ENCODE peak calls at places on chromosome 10, in eight cellular contexts. One of them, this sample, is unnamed.

GRCh38 chr10:49139866-49140195 is 6.0 kb upstream of the FAM170B start:
- DNase-seq in PC-9: peak; percentile 50
- DNase-seq in GM23338: no peak
- DNase-seq in PC-3: peak; percentile 95
- DNase-seq in astrocyte: peak; percentile 96
- DNase-seq in A549: peak; percentile 68
- DNase-seq in IMR-90: peak; percentile 99
- DNase-seq in mesenchymal stem cell: peak; percentile 93
- DNase-seq in this sample: no peak

GRCh38 chr10:48238826-48239520 is 35.5 kb downstream of the FRMPD2 start:
- DNase-seq in PC-3: no peak
- DNase-seq in mesenchymal stem cell: no peak
- DNase-seq in astrocyte: no peak
- DNase-seq in PC-9: no peak
- DNase-seq in GM23338: no peak
- DNase-seq in A549: no peak
- DNase-seq in IMR-90: no peak
- DNase-seq in this sample: no peak

GRCh38 chr10:87771871-87772500 is 46.0 kb downstream of the ATAD1 start:
- DNase-seq in IMR-90: peak; percentile 20
- DNase-seq in A549: peak; percentile 21
- DNase-seq in mesenchymal stem cell: peak; percentile 52
- DNase-seq in PC-9: no peak
- DNase-seq in astrocyte: no peak
- DNase-seq in PC-3: peak; percentile 59
- DNase-seq in GM23338: peak; percentile 69
- DNase-seq in this sample: peak; percentile 44

GRCh38 chr10:43818687-43819086 is 170.0 kb upstream of the ZNF32 start:
- DNase-seq in GM23338: no peak
- DNase-seq in PC-3: no peak
- DNase-seq in PC-9: no peak
- DNase-seq in astrocyte: no peak
- DNase-seq in mesenchymal stem cell: no peak
- DNase-seq in IMR-90: no peak
- DNase-seq in A549: no peak
- DNase-seq in this sample: no peak

GRCh38 chr10:62076872-62077271 is 175.4 kb downstream of the ARID5B start:
- DNase-seq in A549: peak; percentile 69
- DNase-seq in mesenchymal stem cell: peak; percentile 70
- DNase-seq in IMR-90: peak; percentile 91
- DNase-seq in astrocyte: peak; percentile 89
- DNase-seq in PC-9: peak; percentile 98
- DNase-seq in PC-3: peak; percentile 100
- DNase-seq in GM23338: no peak
- DNase-seq in this sample: no peak

GRCh38 chr10:131082991-131083465 is 228.5 kb downstream of the TCERG1L start:
- DNase-seq in PC-9: no peak
- DNase-seq in A549: no peak
- DNase-seq in mesenchymal stem cell: no peak
- DNase-seq in IMR-90: no peak
- DNase-seq in PC-3: no peak
- DNase-seq in astrocyte: no peak
- DNase-seq in GM23338: no peak
- DNase-seq in this sample: no peak

GRCh38 chr10:106716375-106716774 is 448.1 kb downstream of the SORCS1 start:
- DNase-seq in A549: no peak
- DNase-seq in PC-3: no peak
- DNase-seq in astrocyte: no peak
- DNase-seq in GM23338: no peak
- DNase-seq in mesenchymal stem cell: no peak
- DNase-seq in IMR-90: no peak
- DNase-seq in PC-9: no peak
- DNase-seq in this sample: no peak

GRCh38 chr10:113019692-113020424 is 69.8 kb downstream of the TCF7L2 start:
- DNase-seq in astrocyte: no peak
- DNase-seq in GM23338: no peak
- DNase-seq in A549: no peak
- DNase-seq in IMR-90: no peak
- DNase-seq in PC-3: no peak
- DNase-seq in PC-9: no peak
- DNase-seq in mesenchymal stem cell: no peak
- DNase-seq in this sample: no peak

GRCh38 chr10:63077800-63078199 is 55.3 kb upstream of the NRBF2 start:
- DNase-seq in astrocyte: no peak
- DNase-seq in GM23338: no peak
- DNase-seq in mesenchymal stem cell: no peak
- DNase-seq in PC-9: no peak
- DNase-seq in A549: no peak
- DNase-seq in IMR-90: no peak
- DNase-seq in PC-3: no peak
- DNase-seq in this sample: no peak

GRCh38 chr10:17737021-17737965 is 14.7 kb upstream of the TMEM236 start:
- DNase-seq in astrocyte: peak; percentile 22
- DNase-seq in IMR-90: peak; percentile 55
- DNase-seq in A549: peak; percentile 36
- DNase-seq in PC-9: no peak
- DNase-seq in mesenchymal stem cell: peak; percentile 33
- DNase-seq in PC-3: peak; percentile 44
- DNase-seq in GM23338: peak; percentile 71
- DNase-seq in this sample: peak; percentile 43

GRCh38 chr10:29132821-29133156 is 156.1 kb upstream of the LYZL1 start:
- DNase-seq in PC-9: no peak
- DNase-seq in GM23338: no peak
- DNase-seq in A549: no peak
- DNase-seq in astrocyte: no peak
- DNase-seq in mesenchymal stem cell: no peak
- DNase-seq in PC-3: no peak
- DNase-seq in IMR-90: no peak
- DNase-seq in this sample: no peak

GRCh38 chr10:46552526-46553237 is 3.8 kb downstream of the GPRIN2 start:
- DNase-seq in A549: no peak
- DNase-seq in mesenchymal stem cell: no peak
- DNase-seq in PC-9: no peak
- DNase-seq in astrocyte: no peak
- DNase-seq in PC-3: no peak
- DNase-seq in IMR-90: no peak
- DNase-seq in GM23338: no peak
- DNase-seq in this sample: no peak

GRCh38 chr10:34139559-34139958 is 675.5 kb downstream of the PARD3 start:
- DNase-seq in A549: no peak
- DNase-seq in PC-3: peak; percentile 42
- DNase-seq in IMR-90: peak; percentile 58
- DNase-seq in mesenchymal stem cell: peak; percentile 89
- DNase-seq in PC-9: no peak
- DNase-seq in GM23338: no peak
- DNase-seq in astrocyte: peak; percentile 31
- DNase-seq in this sample: no peak

GRCh38 chr10:127889605-127890195 is 3.0 kb downstream of the CLRN3 start:
- DNase-seq in astrocyte: peak; percentile 72
- DNase-seq in A549: no peak
- DNase-seq in PC-3: peak; percentile 68
- DNase-seq in GM23338: no peak
- DNase-seq in mesenchymal stem cell: peak; percentile 75
- DNase-seq in PC-9: peak; percentile 51
- DNase-seq in IMR-90: peak; percentile 10
- DNase-seq in this sample: no peak

GRCh38 chr10:111102381-111102973 is 25.6 kb downstream of the ADRA2A start:
- DNase-seq in PC-3: no peak
- DNase-seq in mesenchymal stem cell: no peak
- DNase-seq in astrocyte: no peak
- DNase-seq in PC-9: no peak
- DNase-seq in GM23338: no peak
- DNase-seq in A549: no peak
- DNase-seq in IMR-90: no peak
- DNase-seq in this sample: no peak

GRCh38 chr10:128103229-128103714 is 23.0 kb downstream of the MKI67 start:
- DNase-seq in A549: no peak
- DNase-seq in mesenchymal stem cell: no peak
- DNase-seq in GM23338: no peak
- DNase-seq in astrocyte: no peak
- DNase-seq in IMR-90: no peak
- DNase-seq in PC-9: no peak
- DNase-seq in PC-3: no peak
- DNase-seq in this sample: no peak

GRCh38 chr10:96670786-96671185 is 49.5 kb downstream of the PIK3AP1 start:
- DNase-seq in A549: no peak
- DNase-seq in PC-9: peak; percentile 39
- DNase-seq in mesenchymal stem cell: no peak
- DNase-seq in IMR-90: peak; percentile 33
- DNase-seq in PC-3: peak; percentile 21
- DNase-seq in GM23338: no peak
- DNase-seq in astrocyte: peak; percentile 50
- DNase-seq in this sample: peak; percentile 32

GRCh38 chr10:100537475-100537874 is 1.7 kb downstream of the HIF1AN start:
- DNase-seq in PC-3: no peak
- DNase-seq in astrocyte: no peak
- DNase-seq in mesenchymal stem cell: no peak
- DNase-seq in PC-9: no peak
- DNase-seq in IMR-90: no peak
- DNase-seq in GM23338: no peak
- DNase-seq in A549: no peak
- DNase-seq in this sample: no peak
- H3K4me2 ChIP-seq in PC-3: peak overlapping the region; percentile 83
- H3K4me2 ChIP-seq in astrocyte: peak overlapping the region; percentile 97
- H3K4me2 ChIP-seq in mesenchymal stem cell: peak overlapping the region; percentile 25
- H3K4me2 ChIP-seq in PC-9: peak overlapping the region; percentile 90
- H3K4me2 ChIP-seq in IMR-90: no peak overlapping the region
- H3K4me2 ChIP-seq in GM23338: no peak overlapping the region
- H3K4me2 ChIP-seq in A549: peak overlapping the region; percentile 96
- H3K4me2 ChIP-seq in this sample: peak overlapping the region; percentile 85

DNA sequence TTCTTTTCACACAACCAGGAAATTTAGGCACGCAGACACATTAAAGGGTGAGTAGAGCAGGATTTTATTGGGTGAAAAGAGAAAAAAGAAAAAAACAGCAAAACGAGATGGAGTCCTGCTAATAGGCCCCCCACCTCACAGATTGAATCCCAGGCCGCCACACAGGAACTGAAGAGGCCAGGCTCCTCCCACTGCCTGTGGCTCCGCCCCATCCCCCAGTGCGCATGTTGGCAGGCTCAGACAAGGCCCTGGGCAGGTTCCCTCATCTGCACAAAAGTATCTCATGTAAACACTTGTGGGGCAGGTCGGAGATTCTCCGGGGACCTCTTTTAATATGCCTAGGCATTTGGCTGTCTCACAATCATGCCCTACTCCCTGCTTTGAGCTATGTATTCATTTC is 76.1 kb upstream of the KIF5B start:
- DNase-seq in IMR-90: no peak
- DNase-seq in mesenchymal stem cell: no peak
- DNase-seq in GM23338: peak; percentile 62
- DNase-seq in PC-9: no peak
- DNase-seq in astrocyte: no peak
- DNase-seq in A549: no peak
- DNase-seq in PC-3: no peak
- DNase-seq in this sample: no peak
- H3K4me2 ChIP-seq in IMR-90: no peak overlapping the region
- H3K4me2 ChIP-seq in mesenchymal stem cell: no peak overlapping the region
- H3K4me2 ChIP-seq in GM23338: no peak overlapping the region
- H3K4me2 ChIP-seq in PC-9: no peak overlapping the region
- H3K4me2 ChIP-seq in astrocyte: no peak overlapping the region
- H3K4me2 ChIP-seq in A549: no peak overlapping the region
- H3K4me2 ChIP-seq in PC-3: no peak overlapping the region
- H3K4me2 ChIP-seq in this sample: no peak overlapping the region

GRCh38 chr10:119893845-119894427 is 1.4 kb downstream of the SEC23IP start:
- DNase-seq in PC-3: no peak
- DNase-seq in PC-9: no peak
- DNase-seq in GM23338: no peak
- DNase-seq in IMR-90: no peak
- DNase-seq in A549: no peak
- DNase-seq in mesenchymal stem cell: no peak
- DNase-seq in astrocyte: no peak
- DNase-seq in this sample: no peak

GRCh38 chr10:119898577-119898976 is 6.0 kb downstream of the SEC23IP start:
- DNase-seq in PC-3: no peak
- DNase-seq in PC-9: no peak
- DNase-seq in A549: no peak
- DNase-seq in astrocyte: no peak
- DNase-seq in mesenchymal stem cell: no peak
- DNase-seq in IMR-90: no peak
- DNase-seq in GM23338: no peak
- DNase-seq in this sample: no peak

GRCh38 chr10:119896061-119896655 is 3.6 kb downstream of the SEC23IP start:
- DNase-seq in astrocyte: peak; percentile 85
- DNase-seq in GM23338: no peak
- DNase-seq in PC-9: no peak
- DNase-seq in mesenchymal stem cell: peak; percentile 66
- DNase-seq in IMR-90: peak; percentile 95
- DNase-seq in PC-3: peak; percentile 87
- DNase-seq in A549: no peak
- DNase-seq in this sample: no peak

GRCh38 chr10:119897366-119897765 is 4.8 kb downstream of the SEC23IP start:
- DNase-seq in GM23338: no peak
- DNase-seq in PC-3: no peak
- DNase-seq in IMR-90: no peak
- DNase-seq in PC-9: no peak
- DNase-seq in astrocyte: no peak
- DNase-seq in A549: no peak
- DNase-seq in mesenchymal stem cell: no peak
- DNase-seq in this sample: no peak

GRCh38 chr10:119896937-119897336 is 4.4 kb downstream of the SEC23IP start:
- DNase-seq in GM23338: no peak
- DNase-seq in PC-3: peak; percentile 23
- DNase-seq in mesenchymal stem cell: peak; percentile 66
- DNase-seq in astrocyte: no peak
- DNase-seq in IMR-90: no peak
- DNase-seq in A549: no peak
- DNase-seq in PC-9: no peak
- DNase-seq in this sample: no peak
- H3K4me2 ChIP-seq in GM23338: no peak overlapping the region
- H3K4me2 ChIP-seq in PC-3: peak overlapping the region; percentile 98
- H3K4me2 ChIP-seq in mesenchymal stem cell: no peak overlapping the region
- H3K4me2 ChIP-seq in astrocyte: peak overlapping the region; percentile 69
- H3K4me2 ChIP-seq in IMR-90: peak overlapping the region; percentile 27
- H3K4me2 ChIP-seq in A549: peak overlapping the region; percentile 59
- H3K4me2 ChIP-seq in PC-9: no peak overlapping the region
- H3K4me2 ChIP-seq in this sample: no peak overlapping the region

DNA sequence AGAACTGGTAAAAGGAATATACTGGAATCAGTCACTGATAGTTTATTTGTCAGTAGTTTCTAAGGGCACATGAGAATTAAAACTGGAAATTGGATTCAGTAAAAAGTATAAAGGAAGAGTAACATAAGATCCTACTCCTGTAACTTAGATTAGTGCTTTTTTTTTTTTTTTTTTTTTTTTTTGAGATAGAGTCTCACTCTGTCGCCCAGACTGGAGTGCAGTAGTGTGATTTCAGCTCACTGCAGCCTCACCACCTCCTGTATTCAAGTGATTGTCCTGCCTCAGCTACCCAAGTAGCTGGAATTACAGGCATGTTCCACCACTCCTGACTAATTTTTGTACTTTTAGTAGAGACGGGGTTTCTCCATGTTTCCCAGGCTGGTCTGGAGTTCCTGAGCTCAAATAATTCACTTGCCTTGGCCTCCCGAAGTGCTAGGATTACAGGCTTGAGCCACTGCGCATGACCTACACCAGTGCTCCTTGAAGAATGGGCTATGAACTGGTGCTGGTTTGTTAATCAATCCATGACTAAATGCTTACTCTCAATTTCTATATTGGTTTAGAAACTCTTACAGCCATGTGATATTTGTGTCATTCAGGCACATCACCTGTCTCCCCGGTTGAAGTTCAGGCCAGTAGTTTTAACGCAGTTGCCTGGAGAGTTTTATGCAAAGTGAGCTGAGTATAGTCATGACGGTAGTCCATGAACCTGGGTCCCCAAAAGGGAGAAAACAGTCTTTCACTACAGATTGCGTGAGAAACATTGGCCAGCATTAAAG is 65.0 kb downstream of the ZEB1 start:
- DNase-seq in IMR-90: no peak
- DNase-seq in A549: no peak
- DNase-seq in astrocyte: no peak
- DNase-seq in PC-9: no peak
- DNase-seq in PC-3: no peak
- DNase-seq in GM23338: no peak
- DNase-seq in mesenchymal stem cell: no peak
- DNase-seq in this sample: no peak
- H3K4me2 ChIP-seq in IMR-90: no peak overlapping the region
- H3K4me2 ChIP-seq in A549: no peak overlapping the region
- H3K4me2 ChIP-seq in astrocyte: peak overlapping the region; percentile 35
- H3K4me2 ChIP-seq in PC-9: no peak overlapping the region
- H3K4me2 ChIP-seq in PC-3: no peak overlapping the region
- H3K4me2 ChIP-seq in GM23338: no peak overlapping the region
- H3K4me2 ChIP-seq in mesenchymal stem cell: no peak overlapping the region
- H3K4me2 ChIP-seq in this sample: peak overlapping the region; percentile 26